ENCODE peak calls at places on chromosomes 11 and 22, in five cellular contexts. I is HFF-Myc, B is HCT116, O is BE2C, E is choroid plexus epithelial cell. G is an unnamed sample.

GRCh38 chr22:48834404-48834803 is 993.3 kb downstream of the BRD1 start:
- DNase-seq in I (no peak), B (no peak), O (no peak), E (no peak), G (no peak)

GRCh38 chr22:42743501-42743991 is 22.9 kb upstream of the A4GALT start:
- DNase-seq in I (no peak), B (no peak), O (no peak), E (peak), G (peak)

GRCh38 chr22:49097966-49098365 is 729.7 kb downstream of the BRD1 start:
- DNase-seq in I (no peak), B (no peak), O (no peak), E (no peak), G (no peak)

GRCh38 chr11:70265341-70265740 is 5.1 kb upstream of the PPFIA1 start:
- DNase-seq in I (no peak), B (no peak), O (no peak), E (no peak), G (no peak)

GRCh38 chr11:64306876-64307622 is 1.7 kb downstream of the ESRRA start:
- DNase-seq in I (no peak), B (no peak), O (no peak), E (no peak), G (no peak)

GRCh38 chr11:95790933-95791247 is 592 bp downstream of the CEP57 start:
- DNase-seq in I (peak), B (peak), O (peak), E (peak), G (peak)

GRCh38 chr11:119791701-119792151 is 62.7 kb upstream of the NECTIN1 start:
- DNase-seq in I (no peak), B (no peak), O (no peak), E (peak), G (no peak)

GRCh38 chr22:50516891-50517290 is 8.5 kb downstream of the SCO2 start:
- DNase-seq in I (no peak), B (no peak), O (no peak), E (no peak), G (no peak)

GRCh38 chr11:36026315-36026968 is 82.6 kb downstream of the LDLRAD3 start:
- DNase-seq in I (no peak), B (no peak), O (no peak), E (no peak), G (no peak)

GRCh38 chr11:12692238-12693074 is 18.2 kb downstream of the TEAD1 start:
- DNase-seq in I (peak), B (peak), O (peak), E (peak), G (peak)

DNA sequence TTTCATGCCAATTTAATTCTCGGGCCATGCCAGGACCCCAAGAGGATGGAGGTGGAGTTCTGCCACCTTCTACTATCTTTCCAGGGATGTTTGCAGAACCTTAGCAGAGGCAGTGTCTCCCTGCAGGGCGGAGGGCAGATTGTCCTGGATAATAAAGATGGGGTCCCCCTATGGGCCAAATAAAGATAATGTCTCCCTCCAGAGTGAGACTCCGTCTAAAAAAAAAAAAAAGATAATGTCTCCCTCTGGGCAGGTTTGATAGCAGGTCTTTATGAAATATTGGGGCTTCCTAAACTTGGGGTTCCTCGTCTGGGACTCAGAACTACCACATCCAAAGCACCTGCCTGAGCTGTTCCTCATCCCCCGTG is 27.2 kb upstream of the SYT8 start:
- DNase-seq in I (no peak), B (no peak), O (no peak), E (no peak), G (no peak)
- TF ChIP-seq CTCF in I (peak), B (peak), O (no peak), E (peak), G (no peak)

DNA sequence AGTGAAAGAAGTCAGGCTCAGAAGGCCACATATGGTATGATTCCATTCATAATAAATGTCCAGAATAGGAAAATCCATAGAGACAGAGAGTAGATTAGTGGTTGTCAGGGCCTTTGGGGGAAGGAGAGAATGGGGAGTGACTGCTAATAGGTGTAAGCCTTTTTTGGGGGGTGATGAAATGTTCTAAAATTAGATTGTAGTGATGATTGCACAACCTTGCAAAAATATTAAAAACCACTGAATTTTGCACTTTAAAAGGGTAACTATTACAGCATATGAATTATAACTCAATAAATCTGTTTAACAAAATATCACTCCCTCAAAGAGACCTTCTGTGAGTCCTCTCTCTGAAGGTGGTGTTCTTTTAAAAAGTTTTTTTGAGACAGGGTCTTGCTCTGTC is 72.3 kb upstream of the GRK3 start:
- DNase-seq in I (no peak), B (no peak), O (no peak), E (no peak), G (no peak)
- H3K4me3 ChIP-seq in I (no peak), B (no peak), O (peak), E (no peak), G (no peak)

DNA sequence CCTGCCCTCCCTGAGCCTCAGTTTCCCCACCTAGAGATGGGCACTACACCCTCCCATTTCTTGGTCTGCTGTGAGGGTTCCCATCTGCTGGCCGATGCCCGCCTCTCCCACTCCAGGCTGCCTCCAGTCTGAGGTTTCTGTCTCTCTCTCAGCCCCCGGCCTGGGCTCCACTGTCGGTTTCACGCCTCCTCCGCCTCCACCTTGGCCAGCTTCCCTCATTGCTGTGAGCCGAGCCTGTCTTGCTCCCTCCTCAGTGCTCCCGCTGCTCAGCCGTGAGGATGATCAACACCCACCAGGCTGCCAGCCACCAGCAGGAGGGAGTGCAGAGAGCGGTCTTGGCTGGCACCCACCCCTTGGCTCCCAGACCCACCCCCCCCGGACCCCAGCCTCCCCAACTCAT is 61.0 kb downstream of the CYTH4 start:
- DNase-seq in I (no peak), B (no peak), O (no peak), E (no peak), G (no peak)
- TF ChIP-seq CTCF in I (no peak), B (no peak), O (no peak), E (no peak), G (no peak)

GRCh38 chr11:8811571-8811970 is 99.4 kb upstream of the AKIP1 start:
- DNase-seq in I (no peak), B (no peak), O (no peak), E (peak), G (no peak)
- H3K4me3 ChIP-seq in I (peak), B (no peak), O (no peak), E (no peak), G (no peak)

DNA sequence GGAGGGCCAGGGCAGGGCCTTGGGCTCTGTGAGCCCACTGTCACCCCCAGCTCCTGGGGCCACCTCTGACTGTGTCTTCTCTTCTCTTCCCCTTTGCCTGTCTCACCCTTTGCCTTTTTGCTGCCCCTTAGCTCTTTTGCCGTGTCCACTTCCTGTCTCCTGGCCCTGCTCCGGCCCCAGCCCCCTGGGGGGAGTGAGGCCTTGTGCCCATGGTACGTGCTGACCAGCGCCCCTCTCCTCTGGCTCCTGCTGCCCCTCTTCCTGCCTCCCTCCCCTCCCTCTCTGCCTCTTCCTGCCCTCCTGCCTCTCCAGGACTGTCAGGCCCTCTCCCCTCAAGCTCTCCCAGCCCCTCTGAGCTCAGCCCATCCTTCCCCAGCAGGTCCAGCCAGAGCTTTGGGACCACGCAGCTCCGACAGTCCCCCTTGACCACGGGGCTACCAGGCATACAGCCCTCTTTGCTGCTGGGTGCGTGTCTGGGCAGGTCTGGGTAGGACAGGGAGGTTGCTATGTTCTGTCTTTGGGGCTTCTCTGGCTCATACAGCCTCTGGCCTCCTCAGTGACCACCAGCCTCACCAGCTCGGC is 11.7 kb downstream of the TMEM258 start:
- DNase-seq in I (no peak), B (no peak), O (no peak), E (no peak), G (no peak)
- TF ChIP-seq CTCF in I (no peak), B (no peak), O (no peak), E (no peak), G (no peak)

GRCh38 chr11:57228600-57228999 is 8.4 kb downstream of the APLNR start:
- DNase-seq in I (no peak), B (no peak), O (no peak), E (no peak), G (no peak)

GRCh38 chr11:57230316-57230715 is 6.7 kb downstream of the APLNR start:
- DNase-seq in I (no peak), B (no peak), O (no peak), E (no peak), G (no peak)

GRCh38 chr11:57230797-57231538 is 6.1 kb downstream of the APLNR start:
- DNase-seq in I (no peak), B (no peak), O (no peak), E (no peak), G (no peak)

GRCh38 chr11:57233702-57234101 is 3.3 kb downstream of the APLNR start:
- DNase-seq in I (no peak), B (no peak), O (no peak), E (no peak), G (peak)

GRCh38 chr11:57231539-57232253 is 5.4 kb downstream of the APLNR start:
- DNase-seq in I (no peak), B (no peak), O (no peak), E (no peak), G (no peak)
- H3K4me3 ChIP-seq in I (no peak), B (no peak), O (no peak), E (no peak), G (no peak)